ENCODE peak calls at places on chromosomes 3 and 15, in ten cellular contexts. One of them, this sample, is unnamed.

GRCh38 chr15:62847900-62848489 is 194.6 kb upstream of the TPM1 start:
- DNase-seq in T-helper 1 cell: peak
- DNase-seq in NCI-H2029 treated with DMSO at 0.1 percent for 48 hours: no peak
- DNase-seq in cardiac fibroblast: peak
- DNase-seq in GM04503: no peak
- DNase-seq in CMK: no peak
- DNase-seq in right cardiac atrium: peak
- DNase-seq in OCI-LY7: peak
- DNase-seq in effector memory CD8-positive, alpha-beta T cell: peak
- DNase-seq in ureter: peak
- DNase-seq in this sample: no peak

GRCh38 chr3:46845397-46845859 is 17.8 kb downstream of the MYL3 start:
- DNase-seq in ureter: no peak
- DNase-seq in CMK: no peak
- DNase-seq in OCI-LY7: no peak
- DNase-seq in cardiac fibroblast: peak
- DNase-seq in GM04503: no peak
- DNase-seq in NCI-H2029 treated with DMSO at 0.1 percent for 48 hours: peak
- DNase-seq in right cardiac atrium: peak
- DNase-seq in effector memory CD8-positive, alpha-beta T cell: no peak
- DNase-seq in T-helper 1 cell: no peak
- DNase-seq in this sample: no peak

GRCh38 chr3:183911087-183911486 is 26.4 kb upstream of the PARL start:
- DNase-seq in right cardiac atrium: no peak
- DNase-seq in OCI-LY7: no peak
- DNase-seq in GM04503: no peak
- DNase-seq in ureter: no peak
- DNase-seq in T-helper 1 cell: no peak
- DNase-seq in cardiac fibroblast: no peak
- DNase-seq in CMK: no peak
- DNase-seq in effector memory CD8-positive, alpha-beta T cell: no peak
- DNase-seq in NCI-H2029 treated with DMSO at 0.1 percent for 48 hours: no peak
- DNase-seq in this sample: no peak

GRCh38 chr3:45411081-45411480 is 22.7 kb downstream of the LARS2 start:
- DNase-seq in T-helper 1 cell: no peak
- DNase-seq in effector memory CD8-positive, alpha-beta T cell: no peak
- DNase-seq in right cardiac atrium: no peak
- DNase-seq in OCI-LY7: no peak
- DNase-seq in cardiac fibroblast: no peak
- DNase-seq in NCI-H2029 treated with DMSO at 0.1 percent for 48 hours: no peak
- DNase-seq in CMK: no peak
- DNase-seq in GM04503: no peak
- DNase-seq in ureter: no peak
- DNase-seq in this sample: no peak

GRCh38 chr3:41933154-41933676 is 28.7 kb downstream of the ULK4 start:
- DNase-seq in cardiac fibroblast: peak
- DNase-seq in effector memory CD8-positive, alpha-beta T cell: no peak
- DNase-seq in ureter: peak
- DNase-seq in GM04503: peak
- DNase-seq in right cardiac atrium: no peak
- DNase-seq in T-helper 1 cell: no peak
- DNase-seq in CMK: no peak
- DNase-seq in NCI-H2029 treated with DMSO at 0.1 percent for 48 hours: no peak
- DNase-seq in OCI-LY7: no peak
- DNase-seq in this sample: no peak

GRCh38 chr3:120637836-120638559 is 41.9 kb downstream of the NDUFB4 start:
- DNase-seq in OCI-LY7: no peak
- DNase-seq in cardiac fibroblast: no peak
- DNase-seq in ureter: no peak
- DNase-seq in effector memory CD8-positive, alpha-beta T cell: no peak
- DNase-seq in GM04503: no peak
- DNase-seq in right cardiac atrium: no peak
- DNase-seq in T-helper 1 cell: no peak
- DNase-seq in NCI-H2029 treated with DMSO at 0.1 percent for 48 hours: peak
- DNase-seq in CMK: no peak
- DNase-seq in this sample: no peak

GRCh38 chr3:184381261-184382224 is 1.7 kb downstream of the CHRD start:
- DNase-seq in T-helper 1 cell: no peak
- DNase-seq in NCI-H2029 treated with DMSO at 0.1 percent for 48 hours: no peak
- DNase-seq in effector memory CD8-positive, alpha-beta T cell: no peak
- DNase-seq in cardiac fibroblast: no peak
- DNase-seq in CMK: no peak
- DNase-seq in right cardiac atrium: peak
- DNase-seq in ureter: no peak
- DNase-seq in OCI-LY7: no peak
- DNase-seq in GM04503: no peak
- DNase-seq in this sample: no peak

GRCh38 chr3:66997560-66998074 is 490 bp upstream of the KBTBD8 start:
- DNase-seq in ureter: no peak
- DNase-seq in NCI-H2029 treated with DMSO at 0.1 percent for 48 hours: no peak
- DNase-seq in right cardiac atrium: peak
- DNase-seq in T-helper 1 cell: peak
- DNase-seq in GM04503: no peak
- DNase-seq in CMK: no peak
- DNase-seq in effector memory CD8-positive, alpha-beta T cell: peak
- DNase-seq in OCI-LY7: no peak
- DNase-seq in cardiac fibroblast: peak
- DNase-seq in this sample: no peak

GRCh38 chr3:71454513-71455423 is 128.8 kb downstream of the FOXP1 start:
- DNase-seq in effector memory CD8-positive, alpha-beta T cell: no peak
- DNase-seq in cardiac fibroblast: no peak
- DNase-seq in right cardiac atrium: no peak
- DNase-seq in OCI-LY7: peak
- DNase-seq in CMK: no peak
- DNase-seq in NCI-H2029 treated with DMSO at 0.1 percent for 48 hours: no peak
- DNase-seq in T-helper 1 cell: no peak
- DNase-seq in ureter: no peak
- DNase-seq in GM04503: no peak
- DNase-seq in this sample: no peak

GRCh38 chr3:32391643-32392529 is at the start of gene CMTM7:
- DNase-seq in CMK: no peak
- DNase-seq in OCI-LY7: peak
- DNase-seq in right cardiac atrium: peak
- DNase-seq in T-helper 1 cell: peak
- DNase-seq in GM04503: no peak
- DNase-seq in NCI-H2029 treated with DMSO at 0.1 percent for 48 hours: no peak
- DNase-seq in ureter: peak
- DNase-seq in effector memory CD8-positive, alpha-beta T cell: peak
- DNase-seq in cardiac fibroblast: peak
- DNase-seq in this sample: peak

GRCh38 chr3:48621461-48621869 is at the start of gene TMEM89:
- DNase-seq in GM04503: no peak
- DNase-seq in T-helper 1 cell: no peak
- DNase-seq in cardiac fibroblast: no peak
- DNase-seq in CMK: no peak
- DNase-seq in NCI-H2029 treated with DMSO at 0.1 percent for 48 hours: no peak
- DNase-seq in right cardiac atrium: no peak
- DNase-seq in ureter: no peak
- DNase-seq in effector memory CD8-positive, alpha-beta T cell: no peak
- DNase-seq in OCI-LY7: no peak
- DNase-seq in this sample: no peak

GRCh38 chr3:8509961-8510360 is 8.3 kb downstream of the LMCD1 start:
- DNase-seq in cardiac fibroblast: peak
- DNase-seq in OCI-LY7: no peak
- DNase-seq in GM04503: peak
- DNase-seq in right cardiac atrium: no peak
- DNase-seq in ureter: no peak
- DNase-seq in NCI-H2029 treated with DMSO at 0.1 percent for 48 hours: no peak
- DNase-seq in T-helper 1 cell: no peak
- DNase-seq in CMK: no peak
- DNase-seq in effector memory CD8-positive, alpha-beta T cell: no peak
- DNase-seq in this sample: no peak

GRCh38 chr3:61926913-61927312 is 365.5 kb downstream of the PTPRG start:
- DNase-seq in cardiac fibroblast: peak
- DNase-seq in GM04503: peak
- DNase-seq in effector memory CD8-positive, alpha-beta T cell: no peak
- DNase-seq in CMK: no peak
- DNase-seq in T-helper 1 cell: no peak
- DNase-seq in right cardiac atrium: no peak
- DNase-seq in NCI-H2029 treated with DMSO at 0.1 percent for 48 hours: no peak
- DNase-seq in ureter: no peak
- DNase-seq in OCI-LY7: no peak
- DNase-seq in this sample: no peak

GRCh38 chr3:24141548-24141947 is 196.5 kb downstream of the NR1D2 start:
- DNase-seq in T-helper 1 cell: no peak
- DNase-seq in NCI-H2029 treated with DMSO at 0.1 percent for 48 hours: no peak
- DNase-seq in OCI-LY7: no peak
- DNase-seq in cardiac fibroblast: no peak
- DNase-seq in ureter: no peak
- DNase-seq in CMK: no peak
- DNase-seq in effector memory CD8-positive, alpha-beta T cell: no peak
- DNase-seq in GM04503: no peak
- DNase-seq in right cardiac atrium: no peak
- DNase-seq in this sample: no peak

GRCh38 chr3:143146875-143147274 is 27.3 kb downstream of the CHST2 start:
- DNase-seq in cardiac fibroblast: no peak
- DNase-seq in CMK: no peak
- DNase-seq in ureter: no peak
- DNase-seq in OCI-LY7: no peak
- DNase-seq in T-helper 1 cell: no peak
- DNase-seq in GM04503: no peak
- DNase-seq in right cardiac atrium: no peak
- DNase-seq in effector memory CD8-positive, alpha-beta T cell: no peak
- DNase-seq in NCI-H2029 treated with DMSO at 0.1 percent for 48 hours: no peak
- DNase-seq in this sample: no peak

GRCh38 chr15:42933886-42934667 is 13.5 kb upstream of the TTBK2 start:
- DNase-seq in OCI-LY7: no peak
- DNase-seq in cardiac fibroblast: no peak
- DNase-seq in CMK: no peak
- DNase-seq in ureter: no peak
- DNase-seq in right cardiac atrium: no peak
- DNase-seq in effector memory CD8-positive, alpha-beta T cell: no peak
- DNase-seq in T-helper 1 cell: no peak
- DNase-seq in NCI-H2029 treated with DMSO at 0.1 percent for 48 hours: no peak
- DNase-seq in GM04503: no peak
- DNase-seq in this sample: no peak

GRCh38 chr3:169348981-169349942 is 314.2 kb downstream of the MECOM start:
- DNase-seq in ureter: no peak
- DNase-seq in NCI-H2029 treated with DMSO at 0.1 percent for 48 hours: no peak
- DNase-seq in CMK: peak
- DNase-seq in GM04503: no peak
- DNase-seq in right cardiac atrium: no peak
- DNase-seq in T-helper 1 cell: no peak
- DNase-seq in OCI-LY7: no peak
- DNase-seq in effector memory CD8-positive, alpha-beta T cell: no peak
- DNase-seq in cardiac fibroblast: peak
- DNase-seq in this sample: no peak

GRCh38 chr3:81816473-81817260 is 55.2 kb upstream of the GBE1 start:
- DNase-seq in OCI-LY7: no peak
- DNase-seq in effector memory CD8-positive, alpha-beta T cell: no peak
- DNase-seq in NCI-H2029 treated with DMSO at 0.1 percent for 48 hours: no peak
- DNase-seq in ureter: no peak
- DNase-seq in right cardiac atrium: no peak
- DNase-seq in CMK: no peak
- DNase-seq in cardiac fibroblast: peak
- DNase-seq in GM04503: peak
- DNase-seq in T-helper 1 cell: no peak
- DNase-seq in this sample: no peak

GRCh38 chr3:51662456-51662855 is 8.6 kb upstream of the TEX264 start:
- DNase-seq in effector memory CD8-positive, alpha-beta T cell: no peak
- DNase-seq in ureter: no peak
- DNase-seq in OCI-LY7: no peak
- DNase-seq in T-helper 1 cell: no peak
- DNase-seq in GM04503: no peak
- DNase-seq in right cardiac atrium: no peak
- DNase-seq in cardiac fibroblast: no peak
- DNase-seq in NCI-H2029 treated with DMSO at 0.1 percent for 48 hours: no peak
- DNase-seq in CMK: no peak
- DNase-seq in this sample: no peak

GRCh38 chr3:186079925-186080324 is 29.0 kb downstream of the ETV5 start:
- DNase-seq in cardiac fibroblast: no peak
- DNase-seq in OCI-LY7: no peak
- DNase-seq in T-helper 1 cell: no peak
- DNase-seq in effector memory CD8-positive, alpha-beta T cell: no peak
- DNase-seq in GM04503: no peak
- DNase-seq in right cardiac atrium: no peak
- DNase-seq in ureter: no peak
- DNase-seq in NCI-H2029 treated with DMSO at 0.1 percent for 48 hours: no peak
- DNase-seq in CMK: no peak
- DNase-seq in this sample: no peak

GRCh38 chr3:21055015-21055414 is 696.0 kb downstream of the ZNF385D start:
- DNase-seq in NCI-H2029 treated with DMSO at 0.1 percent for 48 hours: no peak
- DNase-seq in GM04503: no peak
- DNase-seq in cardiac fibroblast: no peak
- DNase-seq in T-helper 1 cell: no peak
- DNase-seq in ureter: no peak
- DNase-seq in right cardiac atrium: no peak
- DNase-seq in effector memory CD8-positive, alpha-beta T cell: no peak
- DNase-seq in CMK: no peak
- DNase-seq in OCI-LY7: no peak
- DNase-seq in this sample: no peak

GRCh38 chr3:193556841-193557240 is 2.1 kb upstream of the ATP13A4 start:
- DNase-seq in T-helper 1 cell: no peak
- DNase-seq in right cardiac atrium: no peak
- DNase-seq in ureter: no peak
- DNase-seq in OCI-LY7: no peak
- DNase-seq in CMK: no peak
- DNase-seq in NCI-H2029 treated with DMSO at 0.1 percent for 48 hours: peak
- DNase-seq in cardiac fibroblast: no peak
- DNase-seq in GM04503: no peak
- DNase-seq in effector memory CD8-positive, alpha-beta T cell: no peak
- DNase-seq in this sample: no peak

GRCh38 chr3:147655236-147655635 is 246.1 kb downstream of the ZIC1 start:
- DNase-seq in right cardiac atrium: no peak
- DNase-seq in NCI-H2029 treated with DMSO at 0.1 percent for 48 hours: no peak
- DNase-seq in ureter: no peak
- DNase-seq in OCI-LY7: no peak
- DNase-seq in CMK: no peak
- DNase-seq in T-helper 1 cell: no peak
- DNase-seq in effector memory CD8-positive, alpha-beta T cell: no peak
- DNase-seq in cardiac fibroblast: peak
- DNase-seq in GM04503: no peak
- DNase-seq in this sample: no peak

GRCh38 chr3:47283193-47283537 is 421 bp downstream of the KLHL18 start:
- DNase-seq in cardiac fibroblast: peak
- DNase-seq in T-helper 1 cell: no peak
- DNase-seq in NCI-H2029 treated with DMSO at 0.1 percent for 48 hours: no peak
- DNase-seq in right cardiac atrium: no peak
- DNase-seq in effector memory CD8-positive, alpha-beta T cell: peak
- DNase-seq in CMK: no peak
- DNase-seq in ureter: no peak
- DNase-seq in GM04503: no peak
- DNase-seq in OCI-LY7: peak
- DNase-seq in this sample: no peak

GRCh38 chr3:14766428-14767244 is 52.1 kb upstream of the FGD5 start:
- DNase-seq in OCI-LY7: no peak
- DNase-seq in NCI-H2029 treated with DMSO at 0.1 percent for 48 hours: no peak
- DNase-seq in T-helper 1 cell: no peak
- DNase-seq in right cardiac atrium: no peak
- DNase-seq in ureter: no peak
- DNase-seq in GM04503: no peak
- DNase-seq in effector memory CD8-positive, alpha-beta T cell: no peak
- DNase-seq in CMK: no peak
- DNase-seq in cardiac fibroblast: no peak
- DNase-seq in this sample: no peak

GRCh38 chr3:2354702-2355101 is 256.0 kb downstream of the CNTN4 start:
- DNase-seq in ureter: no peak
- DNase-seq in CMK: no peak
- DNase-seq in T-helper 1 cell: no peak
- DNase-seq in OCI-LY7: no peak
- DNase-seq in NCI-H2029 treated with DMSO at 0.1 percent for 48 hours: no peak
- DNase-seq in cardiac fibroblast: peak
- DNase-seq in effector memory CD8-positive, alpha-beta T cell: no peak
- DNase-seq in right cardiac atrium: no peak
- DNase-seq in GM04503: no peak
- DNase-seq in this sample: no peak